ENCODE peak calls at places on chromosomes 1 and 21, in nine cellular contexts. O is thoracic aorta, C is K562, V is left ventricle myocardium inferior, I is GM23248, A is endodermal cell, G is keratinocyte, Y is brain microvascular endothelial cell, Z is hepatocyte. M is an unnamed sample.

GRCh38 chr1:214102907-214103306 is 115.1 kb downstream of the PROX1 start:
- DNase-seq in O (no peak), C (no peak), V (no peak), I (peak), A (no peak), G (peak), Y (peak), Z (peak), M (no peak)

GRCh38 chr1:178168535-178168934 is 74.6 kb downstream of the RASAL2 start:
- DNase-seq in O (no peak), C (no peak), V (no peak), I (peak), A (no peak), G (no peak), Y (peak), Z (peak), M (no peak)

GRCh38 chr1:87449348-87449963 is 120.8 kb downstream of the LMO4 start:
- DNase-seq in O (peak), C (no peak), V (peak), I (peak), A (no peak), G (peak), Y (no peak), Z (peak), M (no peak)

GRCh38 chr1:157856538-157856937 is 14.9 kb upstream of the CD5L start:
- DNase-seq in O (no peak), C (no peak), V (no peak), I (no peak), A (no peak), G (no peak), Y (no peak), Z (no peak), M (no peak)

GRCh38 chr21:33403128-33403785 is at the start of gene IFNGR2:
- DNase-seq in O (no peak), C (peak), V (peak), I (peak), A (peak), G (no peak), Y (no peak), Z (peak), M (peak)

GRCh38 chr1:118335372-118335771 is 150.3 kb upstream of the SPAG17 start:
- DNase-seq in O (no peak), C (no peak), V (no peak), I (peak), A (no peak), G (peak), Y (peak), Z (no peak), M (no peak)

GRCh38 chr1:201531551-201532425 is 7.1 kb upstream of the NAV1 start:
- DNase-seq in O (no peak), C (no peak), V (peak), I (peak), A (no peak), G (no peak), Y (no peak), Z (no peak), M (peak)

GRCh38 chr1:23010734-23011449 is 4.8 kb downstream of the TEX46 start:
- DNase-seq in O (no peak), C (no peak), V (no peak), I (peak), A (no peak), G (peak), Y (peak), Z (peak), M (no peak)

GRCh38 chr1:246265481-246265880 is 241.6 kb downstream of the SMYD3 start:
- DNase-seq in O (no peak), C (no peak), V (no peak), I (no peak), A (no peak), G (no peak), Y (no peak), Z (no peak), M (no peak)

GRCh38 chr1:160096491-160097116 is 1.8 kb downstream of the IGSF8 start:
- DNase-seq in O (no peak), C (no peak), V (no peak), I (peak), A (peak), G (peak), Y (no peak), Z (peak), M (no peak)
- H3K27ac ChIP-seq in O (no peak), C (no peak), V (peak), I (peak), A (no peak), G (peak), Y (no peak), Z (no peak), M (no peak)

DNA sequence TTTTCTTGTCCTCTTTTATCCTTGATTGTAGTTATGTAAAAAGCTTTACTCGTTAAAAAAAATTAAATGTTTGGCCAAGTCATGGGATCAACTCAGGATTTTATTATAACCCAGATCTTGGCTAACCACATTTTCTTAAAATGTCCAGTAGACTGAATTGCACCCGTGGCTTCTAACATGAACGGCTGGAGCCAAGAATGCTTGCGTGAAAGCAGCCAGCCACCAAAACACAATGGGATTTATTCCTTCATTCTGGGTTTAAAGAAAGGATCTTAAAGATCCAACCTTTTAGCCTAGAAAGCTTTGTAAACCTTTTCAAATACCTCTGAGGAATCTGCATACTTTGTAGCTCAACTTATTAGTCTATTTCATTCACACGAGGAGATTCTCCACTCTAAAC is 404.4 kb downstream of the USP25 start:
- DNase-seq in O (no peak), C (no peak), V (no peak), I (no peak), A (no peak), G (no peak), Y (no peak), Z (no peak), M (no peak)
- H3K27ac ChIP-seq in O (no peak), C (no peak), V (no peak), I (no peak), A (no peak), G (no peak), Y (no peak), Z (no peak), M (no peak)

GRCh38 chr1:31570906-31571305 is 5.4 kb upstream of the TINAGL1 start:
- DNase-seq in O (no peak), C (no peak), V (no peak), I (peak), A (no peak), G (no peak), Y (no peak), Z (no peak), M (no peak)
- H3K27ac ChIP-seq in O (peak), C (no peak), V (no peak), I (no peak), A (no peak), G (no peak), Y (no peak), Z (no peak), M (no peak)

GRCh38 chr1:167472729-167473529 is 45.4 kb downstream of the CD247 start:
- DNase-seq in O (no peak), C (no peak), V (no peak), I (no peak), A (no peak), G (no peak), Y (no peak), Z (no peak), M (no peak)
- H3K27ac ChIP-seq in O (no peak), C (no peak), V (no peak), I (no peak), A (no peak), G (no peak), Y (no peak), Z (no peak), M (no peak)

GRCh38 chr1:233865902-233866301 is 38.6 kb upstream of the SLC35F3 start:
- DNase-seq in O (no peak), C (no peak), V (no peak), I (no peak), A (no peak), G (no peak), Y (no peak), Z (no peak), M (no peak)
- H3K27ac ChIP-seq in O (no peak), C (no peak), V (no peak), I (no peak), A (no peak), G (no peak), Y (no peak), Z (no peak), M (no peak)

GRCh38 chr1:10474613-10475507 is at the start of gene PEX14:
- DNase-seq in O (peak), C (peak), V (peak), I (peak), A (peak), G (peak), Y (peak), Z (peak), M (peak)
- H3K27ac ChIP-seq in O (peak), C (peak), V (peak), I (peak), A (no peak), G (peak), Y (peak), Z (peak), M (peak)

DNA sequence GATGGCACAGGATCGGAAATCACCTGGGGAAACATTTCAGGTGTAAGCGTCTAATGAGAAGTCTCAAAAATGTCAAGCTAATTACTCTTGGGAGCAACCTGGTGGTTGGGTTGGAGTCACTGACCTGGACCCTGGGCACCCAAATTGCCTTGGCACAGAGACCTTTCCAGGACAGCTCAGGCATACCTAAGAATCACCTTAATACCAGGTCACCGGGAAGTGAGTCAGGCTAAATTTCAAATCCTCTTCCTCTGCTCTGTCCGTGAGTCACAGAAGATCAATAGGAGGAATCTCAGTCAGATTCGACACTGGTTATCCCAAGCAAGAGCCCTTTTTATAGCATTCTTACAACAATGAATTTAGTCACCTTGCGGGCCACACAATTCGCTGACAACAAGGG is 179.6 kb upstream of the CAMK1G start:
- DNase-seq in O (no peak), C (no peak), V (no peak), I (no peak), A (no peak), G (no peak), Y (no peak), Z (no peak), M (no peak)
- H3K27ac ChIP-seq in O (no peak), C (no peak), V (no peak), I (no peak), A (no peak), G (peak), Y (no peak), Z (no peak), M (no peak)

DNA sequence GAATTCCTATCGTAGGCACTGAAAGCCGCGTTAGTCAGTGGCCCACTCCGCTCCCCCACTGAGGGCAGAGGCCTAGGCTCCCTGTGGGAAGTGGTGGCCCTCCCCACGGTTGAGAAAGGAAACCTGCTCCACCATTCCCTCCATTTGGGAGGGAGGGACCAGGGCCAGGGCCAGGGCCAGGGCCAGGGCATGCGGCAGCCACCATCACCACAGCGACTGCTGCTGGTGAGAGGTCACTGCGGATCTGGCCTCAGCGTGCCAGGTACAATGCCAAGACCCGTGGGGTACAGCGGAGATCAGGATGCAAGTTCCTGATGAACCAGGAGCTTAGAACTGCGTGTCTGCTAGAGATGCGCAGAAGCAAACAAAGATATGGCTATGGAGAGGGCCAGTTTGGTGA is 82.9 kb downstream of the KCNN3 start:
- DNase-seq in O (no peak), C (no peak), V (no peak), I (no peak), A (no peak), G (no peak), Y (no peak), Z (no peak), M (no peak)
- H3K27ac ChIP-seq in O (no peak), C (no peak), V (no peak), I (no peak), A (no peak), G (no peak), Y (no peak), Z (no peak), M (no peak)

GRCh38 chr1:36859926-36860325 is 174.4 kb downstream of the GRIK3 start:
- DNase-seq in O (no peak), C (peak), V (no peak), I (no peak), A (no peak), G (no peak), Y (no peak), Z (no peak), M (no peak)

GRCh38 chr1:36858981-36859380 is 175.3 kb downstream of the GRIK3 start:
- DNase-seq in O (no peak), C (no peak), V (no peak), I (no peak), A (no peak), G (no peak), Y (no peak), Z (no peak), M (no peak)

GRCh38 chr1:36863061-36863460 is 171.3 kb downstream of the GRIK3 start:
- DNase-seq in O (no peak), C (no peak), V (no peak), I (no peak), A (no peak), G (no peak), Y (no peak), Z (no peak), M (no peak)

GRCh38 chr1:36863500-36863899 is 170.8 kb downstream of the GRIK3 start:
- DNase-seq in O (no peak), C (no peak), V (no peak), I (no peak), A (no peak), G (no peak), Y (no peak), Z (no peak), M (no peak)

GRCh38 chr1:36861380-36861779 is 172.9 kb downstream of the GRIK3 start:
- DNase-seq in O (no peak), C (peak), V (no peak), I (no peak), A (no peak), G (no peak), Y (no peak), Z (no peak), M (no peak)
- H3K27ac ChIP-seq in O (no peak), C (no peak), V (no peak), I (no peak), A (no peak), G (no peak), Y (no peak), Z (no peak), M (no peak)

GRCh38 chr1:24853656-24854055 is 76.4 kb downstream of the RUNX3 start:
- DNase-seq in O (no peak), C (no peak), V (no peak), I (no peak), A (no peak), G (no peak), Y (no peak), Z (no peak), M (no peak)

GRCh38 chr1:24849653-24850295 is 80.3 kb downstream of the RUNX3 start:
- DNase-seq in O (no peak), C (peak), V (no peak), I (peak), A (peak), G (no peak), Y (no peak), Z (peak), M (peak)

GRCh38 chr1:24850353-24850905 is 79.6 kb downstream of the RUNX3 start:
- DNase-seq in O (no peak), C (no peak), V (no peak), I (peak), A (no peak), G (no peak), Y (peak), Z (no peak), M (no peak)

DNA sequence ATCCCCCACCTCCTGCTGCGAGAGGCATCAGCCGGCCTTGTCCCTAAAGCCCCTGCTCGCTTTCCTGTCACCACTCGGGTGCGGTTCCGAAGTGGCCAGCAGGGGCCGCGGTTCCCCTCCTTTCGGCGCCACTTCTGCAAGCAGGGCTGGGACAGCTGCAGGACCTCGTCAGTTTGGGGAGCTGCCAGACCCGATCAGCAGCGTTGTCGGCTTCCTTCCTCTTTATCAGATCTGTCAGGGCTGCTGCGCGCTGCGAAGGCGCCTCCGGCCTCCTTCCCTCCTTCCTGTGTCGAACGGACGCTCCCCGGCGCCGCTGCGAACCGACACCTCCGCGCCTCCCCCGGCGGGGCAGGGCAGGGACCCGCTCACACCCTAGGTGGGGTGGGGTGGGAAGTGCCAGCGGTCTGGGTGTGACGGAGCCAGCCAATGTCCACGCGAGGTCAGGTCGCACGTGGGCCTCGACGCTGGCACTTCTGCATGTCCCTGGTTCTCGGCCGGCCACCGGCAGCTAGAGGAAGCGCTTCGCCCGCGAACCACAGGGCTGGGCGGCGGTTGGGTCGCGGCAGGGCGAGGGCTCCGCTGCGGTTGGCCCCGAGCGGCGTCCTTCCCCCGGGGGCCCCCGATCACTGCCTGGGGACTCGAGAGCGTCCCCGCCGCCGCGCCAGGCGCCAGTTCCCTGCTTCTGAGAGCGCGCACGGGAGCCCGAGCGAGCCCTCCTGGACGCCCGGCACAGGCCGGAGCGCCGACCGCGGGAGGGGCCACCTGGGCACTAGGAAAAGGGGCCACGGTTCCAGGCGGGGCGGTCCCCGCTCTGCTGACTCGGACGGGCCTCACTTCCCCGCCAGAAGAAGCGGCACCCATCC is 81.8 kb downstream of the RUNX3 start:
- DNase-seq in O (peak), C (peak), V (peak), I (peak), A (peak), G (peak), Y (peak), Z (peak), M (peak)
- H3K27ac ChIP-seq in O (no peak), C (peak), V (peak), I (peak), A (no peak), G (no peak), Y (no peak), Z (peak), M (peak)

M was measured in WERI-Rb-1.